ENCODE peak calls at places on chromosome 19, in seven cellular contexts. One of them, this sample, is unnamed.

GRCh38 chr19:29606420-29606747 is 301 bp downstream of the POP4 start:
- DNase-seq in lower leg skin: no peak
- DNase-seq in tibial nerve: no peak
- DNase-seq in right lobe of liver: no peak
- DNase-seq in body of pancreas: no peak
- DNase-seq in heart left ventricle: no peak
- DNase-seq in spleen: no peak
- DNase-seq in this sample: no peak

GRCh38 chr19:12098040-12098439 is 33.5 kb downstream of the ZNF844 start:
- DNase-seq in lower leg skin: no peak
- DNase-seq in tibial nerve: no peak
- DNase-seq in right lobe of liver: no peak
- DNase-seq in body of pancreas: no peak
- DNase-seq in heart left ventricle: no peak
- DNase-seq in spleen: no peak
- DNase-seq in this sample: no peak

GRCh38 chr19:46916971-46917370 is 56.2 kb downstream of the ARHGAP35 start:
- DNase-seq in lower leg skin: no peak
- DNase-seq in tibial nerve: no peak
- DNase-seq in right lobe of liver: no peak
- DNase-seq in body of pancreas: no peak
- DNase-seq in heart left ventricle: no peak
- DNase-seq in spleen: no peak
- DNase-seq in this sample: no peak

GRCh38 chr19:16516381-16516780 is 20.2 kb downstream of the C19orf44 start:
- DNase-seq in lower leg skin: no peak
- DNase-seq in tibial nerve: no peak
- DNase-seq in right lobe of liver: peak
- DNase-seq in body of pancreas: no peak
- DNase-seq in heart left ventricle: no peak
- DNase-seq in spleen: no peak
- DNase-seq in this sample: no peak

GRCh38 chr19:45451181-45451849 is 16.5 kb upstream of the FOSB start:
- DNase-seq in lower leg skin: peak
- DNase-seq in tibial nerve: no peak
- DNase-seq in right lobe of liver: no peak
- DNase-seq in body of pancreas: peak
- DNase-seq in heart left ventricle: no peak
- DNase-seq in spleen: no peak
- DNase-seq in this sample: peak

GRCh38 chr19:3691372-3691716 is 8.9 kb downstream of the PIP5K1C start:
- DNase-seq in lower leg skin: no peak
- DNase-seq in tibial nerve: no peak
- DNase-seq in right lobe of liver: no peak
- DNase-seq in body of pancreas: no peak
- DNase-seq in heart left ventricle: no peak
- DNase-seq in spleen: no peak
- DNase-seq in this sample: no peak

GRCh38 chr19:16908759-16909158 is 20.0 kb downstream of the F2RL3 start:
- DNase-seq in lower leg skin: no peak
- DNase-seq in tibial nerve: no peak
- DNase-seq in right lobe of liver: no peak
- DNase-seq in body of pancreas: no peak
- DNase-seq in heart left ventricle: no peak
- DNase-seq in spleen: no peak
- DNase-seq in this sample: no peak

GRCh38 chr19:55179570-55180484 is at the start of gene SYT5:
- DNase-seq in lower leg skin: no peak
- DNase-seq in tibial nerve: no peak
- DNase-seq in right lobe of liver: peak
- DNase-seq in body of pancreas: peak
- DNase-seq in heart left ventricle: peak
- DNase-seq in spleen: peak
- DNase-seq in this sample: peak

GRCh38 chr19:51799311-51799997 is 4.5 kb downstream of the FPR3 start:
- DNase-seq in lower leg skin: peak
- DNase-seq in tibial nerve: peak
- DNase-seq in right lobe of liver: peak
- DNase-seq in body of pancreas: peak
- DNase-seq in heart left ventricle: peak
- DNase-seq in spleen: peak
- DNase-seq in this sample: peak

GRCh38 chr19:11463391-11463790 is 17.5 kb downstream of the ELAVL3 start:
- DNase-seq in lower leg skin: no peak
- DNase-seq in tibial nerve: no peak
- DNase-seq in right lobe of liver: no peak
- DNase-seq in body of pancreas: no peak
- DNase-seq in heart left ventricle: no peak
- DNase-seq in spleen: no peak
- DNase-seq in this sample: no peak

GRCh38 chr19:35328851-35329285 is at the start of gene CD22:
- DNase-seq in lower leg skin: no peak
- DNase-seq in tibial nerve: no peak
- DNase-seq in right lobe of liver: no peak
- DNase-seq in body of pancreas: no peak
- DNase-seq in heart left ventricle: no peak
- DNase-seq in spleen: peak
- DNase-seq in this sample: no peak

GRCh38 chr19:47035127-47035494 is 13.3 kb downstream of the TMEM160 start:
- DNase-seq in lower leg skin: no peak
- DNase-seq in tibial nerve: no peak
- DNase-seq in right lobe of liver: no peak
- DNase-seq in body of pancreas: no peak
- DNase-seq in heart left ventricle: peak
- DNase-seq in spleen: no peak
- DNase-seq in this sample: peak

GRCh38 chr19:4722671-4723464 is 774 bp downstream of the DPP9 start:
- DNase-seq in lower leg skin: no peak
- DNase-seq in tibial nerve: no peak
- DNase-seq in right lobe of liver: peak
- DNase-seq in body of pancreas: peak
- DNase-seq in heart left ventricle: no peak
- DNase-seq in spleen: no peak
- DNase-seq in this sample: peak

GRCh38 chr19:33998739-33999345 is 173.5 kb upstream of the LSM14A start:
- DNase-seq in lower leg skin: no peak
- DNase-seq in tibial nerve: no peak
- DNase-seq in right lobe of liver: no peak
- DNase-seq in body of pancreas: no peak
- DNase-seq in heart left ventricle: no peak
- DNase-seq in spleen: no peak
- DNase-seq in this sample: no peak

GRCh38 chr19:11560404-11560988 is 1.5 kb upstream of the ELOF1 start:
- DNase-seq in lower leg skin: no peak
- DNase-seq in tibial nerve: no peak
- DNase-seq in right lobe of liver: no peak
- DNase-seq in body of pancreas: peak
- DNase-seq in heart left ventricle: no peak
- DNase-seq in spleen: no peak
- DNase-seq in this sample: peak

DNA sequence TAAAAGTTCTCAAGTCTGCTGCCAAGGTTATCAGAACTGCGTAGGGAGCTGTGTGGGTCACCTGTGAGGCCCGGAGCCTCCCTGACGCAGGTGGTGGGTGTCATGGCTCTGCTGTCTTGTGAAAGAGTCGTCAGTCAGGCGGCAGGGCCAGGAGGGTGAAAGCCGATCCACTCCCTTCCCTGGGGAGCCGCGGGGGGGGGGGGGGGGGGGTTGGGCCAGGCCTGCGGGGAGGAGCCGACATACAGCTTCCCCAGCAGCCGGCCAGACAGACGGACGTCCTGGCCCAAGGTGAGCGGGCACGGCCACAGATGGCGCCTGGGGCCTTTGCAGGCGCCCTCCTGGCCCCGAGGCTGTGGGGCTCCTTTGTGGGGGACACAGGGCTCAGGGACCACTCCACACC is 12.4 kb downstream of the SBNO2 start:
- DNase-seq in lower leg skin: no peak
- DNase-seq in tibial nerve: no peak
- DNase-seq in right lobe of liver: peak
- DNase-seq in body of pancreas: no peak
- DNase-seq in heart left ventricle: peak
- DNase-seq in spleen: no peak
- DNase-seq in this sample: no peak
- TF ChIP-seq POLR2A in lower leg skin: no peak
- TF ChIP-seq POLR2A in tibial nerve: no peak
- TF ChIP-seq POLR2A in right lobe of liver: no peak
- TF ChIP-seq POLR2A in body of pancreas: no peak
- TF ChIP-seq POLR2A in heart left ventricle: no peak
- TF ChIP-seq POLR2A in spleen: no peak
- TF ChIP-seq POLR2A in this sample: no peak

DNA sequence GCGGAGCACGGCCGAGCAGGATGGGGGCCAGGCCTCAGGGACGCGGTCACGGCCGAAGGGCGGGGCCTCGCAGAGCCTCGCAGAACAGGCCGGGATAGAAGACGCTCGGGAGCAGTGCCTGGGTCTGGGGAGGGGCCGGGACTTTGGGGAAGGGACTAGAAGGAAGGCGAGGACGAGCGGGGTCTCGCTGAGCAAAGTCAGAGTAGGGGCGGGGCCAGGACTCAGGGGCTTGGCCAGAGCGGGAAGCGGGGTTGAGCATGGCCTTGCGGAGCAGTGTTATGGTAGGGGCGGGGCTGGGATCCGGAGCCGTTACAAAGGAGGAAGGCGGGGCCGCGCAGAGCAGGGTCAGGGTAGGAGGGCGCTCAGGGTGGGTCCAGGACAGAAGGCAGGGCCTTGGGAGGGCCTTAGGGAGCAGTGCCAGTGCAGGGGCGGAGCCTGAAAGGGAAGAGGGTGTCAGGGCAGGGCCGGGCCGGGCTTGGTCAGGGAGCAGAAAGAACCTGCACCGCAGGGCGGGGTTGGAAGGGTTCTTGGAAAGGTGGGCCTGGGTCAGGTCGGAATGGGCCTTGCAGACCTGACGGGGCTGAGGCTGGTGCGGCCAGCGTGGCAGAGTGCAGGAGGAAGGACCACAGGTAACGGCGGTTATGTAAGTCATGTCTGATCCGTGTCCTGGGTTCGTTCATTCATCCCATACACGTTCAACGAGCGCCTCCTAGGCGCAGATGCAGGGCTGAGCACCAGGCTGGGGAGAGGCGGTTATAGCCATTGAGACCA is 535 bp upstream of the ATP8B3 start:
- DNase-seq in lower leg skin: peak
- DNase-seq in tibial nerve: peak
- DNase-seq in right lobe of liver: peak
- DNase-seq in body of pancreas: peak
- DNase-seq in heart left ventricle: peak
- DNase-seq in spleen: peak
- DNase-seq in this sample: peak
- TF ChIP-seq POLR2A in lower leg skin: no peak
- TF ChIP-seq POLR2A in tibial nerve: no peak
- TF ChIP-seq POLR2A in right lobe of liver: peak
- TF ChIP-seq POLR2A in body of pancreas: no peak
- TF ChIP-seq POLR2A in heart left ventricle: no peak
- TF ChIP-seq POLR2A in spleen: no peak
- TF ChIP-seq POLR2A in this sample: peak

GRCh38 chr19:48443731-48444128 is 2.1 kb upstream of the GRWD1 start:
- DNase-seq in lower leg skin: peak
- DNase-seq in tibial nerve: no peak
- DNase-seq in right lobe of liver: no peak
- DNase-seq in body of pancreas: no peak
- DNase-seq in heart left ventricle: no peak
- DNase-seq in spleen: peak
- DNase-seq in this sample: no peak

GRCh38 chr19:48443262-48443661 is 2.5 kb upstream of the GRWD1 start:
- DNase-seq in lower leg skin: peak
- DNase-seq in tibial nerve: no peak
- DNase-seq in right lobe of liver: no peak
- DNase-seq in body of pancreas: peak
- DNase-seq in heart left ventricle: no peak
- DNase-seq in spleen: peak
- DNase-seq in this sample: no peak

GRCh38 chr19:48444933-48445194 is 919 bp upstream of the GRWD1 start:
- DNase-seq in lower leg skin: no peak
- DNase-seq in tibial nerve: no peak
- DNase-seq in right lobe of liver: no peak
- DNase-seq in body of pancreas: no peak
- DNase-seq in heart left ventricle: no peak
- DNase-seq in spleen: no peak
- DNase-seq in this sample: no peak

GRCh38 chr19:48445256-48445605 is 552 bp upstream of the GRWD1 start:
- DNase-seq in lower leg skin: peak
- DNase-seq in tibial nerve: no peak
- DNase-seq in right lobe of liver: no peak
- DNase-seq in body of pancreas: no peak
- DNase-seq in heart left ventricle: no peak
- DNase-seq in spleen: no peak
- DNase-seq in this sample: peak

GRCh38 chr19:48444129-48444932 is 1.5 kb upstream of the GRWD1 start:
- DNase-seq in lower leg skin: peak
- DNase-seq in tibial nerve: no peak
- DNase-seq in right lobe of liver: no peak
- DNase-seq in body of pancreas: no peak
- DNase-seq in heart left ventricle: no peak
- DNase-seq in spleen: peak
- DNase-seq in this sample: no peak
- TF ChIP-seq POLR2A in lower leg skin: no peak
- TF ChIP-seq POLR2A in tibial nerve: no peak
- TF ChIP-seq POLR2A in right lobe of liver: no peak
- TF ChIP-seq POLR2A in body of pancreas: no peak
- TF ChIP-seq POLR2A in heart left ventricle: no peak
- TF ChIP-seq POLR2A in spleen: no peak
- TF ChIP-seq POLR2A in this sample: no peak

GRCh38 chr19:43575156-43575950 is at the start of the genes PINLYP and XRCC1:
- DNase-seq in lower leg skin: peak
- DNase-seq in tibial nerve: peak
- DNase-seq in right lobe of liver: peak
- DNase-seq in body of pancreas: peak
- DNase-seq in heart left ventricle: peak
- DNase-seq in spleen: peak
- DNase-seq in this sample: peak
- TF ChIP-seq POLR2A in lower leg skin: no peak
- TF ChIP-seq POLR2A in tibial nerve: no peak
- TF ChIP-seq POLR2A in right lobe of liver: peak
- TF ChIP-seq POLR2A in body of pancreas: no peak
- TF ChIP-seq POLR2A in heart left ventricle: no peak
- TF ChIP-seq POLR2A in spleen: peak
- TF ChIP-seq POLR2A in this sample: peak

GRCh38 chr19:680287-681028 is 4.3 kb downstream of the FSTL3 start:
- DNase-seq in lower leg skin: peak
- DNase-seq in tibial nerve: peak
- DNase-seq in right lobe of liver: peak
- DNase-seq in body of pancreas: peak
- DNase-seq in heart left ventricle: peak
- DNase-seq in spleen: peak
- DNase-seq in this sample: peak
- TF ChIP-seq POLR2A in lower leg skin: no peak
- TF ChIP-seq POLR2A in tibial nerve: peak
- TF ChIP-seq POLR2A in right lobe of liver: peak
- TF ChIP-seq POLR2A in body of pancreas: peak
- TF ChIP-seq POLR2A in heart left ventricle: no peak
- TF ChIP-seq POLR2A in spleen: no peak
- TF ChIP-seq POLR2A in this sample: peak